ENCODE peak calls at places on chromosome 15, in five cellular contexts. U, P, W, T and O are unnamed samples.

GRCh38 chr15:36996538-36997181 is 103.7 kb downstream of the MEIS2 start:
- DNase-seq in U (no peak), P (no peak), W (no peak), T (no peak), O (no peak)

GRCh38 chr15:31262901-31263671 is 63.5 kb upstream of the KLF13 start:
- DNase-seq in U (no peak), P (peak), W (no peak), T (peak), O (no peak)

GRCh38 chr15:75648156-75649000 is 666 bp downstream of the SNX33 start:
- DNase-seq in U (peak), P (no peak), W (peak), T (no peak), O (peak)

GRCh38 chr15:48858401-48858800 is 19.5 kb upstream of the EID1 start:
- DNase-seq in U (no peak), P (no peak), W (peak), T (no peak), O (no peak)

GRCh38 chr15:99416191-99417188 is 149.3 kb upstream of the MEF2A start:
- DNase-seq in U (peak), P (peak), W (no peak), T (no peak), O (no peak)

GRCh38 chr15:54815546-54815945 is 381.2 kb downstream of the RSL24D1 start:
- DNase-seq in U (no peak), P (no peak), W (no peak), T (no peak), O (no peak)

GRCh38 chr15:37933685-37934084 is 755 bp upstream of the TMCO5A start:
- DNase-seq in U (no peak), P (no peak), W (no peak), T (no peak), O (no peak)

GRCh38 chr15:62464705-62465104 is 299.6 kb upstream of the C2CD4B start:
- DNase-seq in U (no peak), P (no peak), W (no peak), T (no peak), O (no peak)

GRCh38 chr15:78075490-78076230 is 1.9 kb downstream of the TBC1D2B start:
- DNase-seq in U (no peak), P (no peak), W (no peak), T (no peak), O (peak)

GRCh38 chr15:38696120-38696727 is 131.6 kb upstream of the RASGRP1 start:
- DNase-seq in U (no peak), P (no peak), W (no peak), T (no peak), O (no peak)

GRCh38 chr15:70504305-70504951 is 258.9 kb downstream of the UACA start:
- DNase-seq in U (peak), P (no peak), W (no peak), T (no peak), O (no peak)

GRCh38 chr15:26298666-26299065 is 435.5 kb upstream of the ATP10A start:
- DNase-seq in U (no peak), P (no peak), W (no peak), T (no peak), O (no peak)

GRCh38 chr15:62821384-62822131 is 221.0 kb upstream of the TPM1 start:
- DNase-seq in U (no peak), P (no peak), W (no peak), T (no peak), O (peak)

GRCh38 chr15:58932791-58933310 is 628 bp downstream of the SLTM start:
- DNase-seq in U (peak), P (no peak), W (no peak), T (no peak), O (no peak)

GRCh38 chr15:95127356-95127755 is 896.0 kb downstream of the MCTP2 start:
- DNase-seq in U (no peak), P (no peak), W (no peak), T (no peak), O (no peak)

GRCh38 chr15:99090938-99091337 is 13.9 kb upstream of the SYNM start:
- DNase-seq in U (no peak), P (no peak), W (no peak), T (no peak), O (no peak)

DNA sequence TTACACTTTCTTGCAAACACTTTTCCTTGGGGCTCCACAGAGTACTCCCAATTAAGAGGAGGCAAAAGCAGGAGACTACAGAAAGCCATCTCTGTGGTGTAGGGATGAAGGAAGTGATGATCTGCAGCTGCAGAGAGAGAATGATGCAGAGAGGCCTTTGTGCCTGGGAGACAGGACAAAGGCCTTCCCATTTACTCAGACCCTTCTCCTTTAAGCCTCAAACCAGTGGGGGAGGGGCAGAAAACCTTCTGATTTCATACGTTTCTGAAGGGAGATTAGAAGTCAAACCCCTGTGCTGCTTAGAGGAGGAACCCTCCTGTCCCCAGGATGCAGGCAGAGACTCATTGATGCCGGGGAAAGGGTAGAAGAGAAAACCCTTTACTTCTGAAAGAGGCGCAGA is 130.8 kb downstream of the NEO1 start:
- DNase-seq in U (no peak), P (no peak), W (no peak), T (no peak), O (no peak)
- TF ChIP-seq CHD2 in U (no peak), P (no peak), W (no peak), T (no peak), O (no peak)

DNA sequence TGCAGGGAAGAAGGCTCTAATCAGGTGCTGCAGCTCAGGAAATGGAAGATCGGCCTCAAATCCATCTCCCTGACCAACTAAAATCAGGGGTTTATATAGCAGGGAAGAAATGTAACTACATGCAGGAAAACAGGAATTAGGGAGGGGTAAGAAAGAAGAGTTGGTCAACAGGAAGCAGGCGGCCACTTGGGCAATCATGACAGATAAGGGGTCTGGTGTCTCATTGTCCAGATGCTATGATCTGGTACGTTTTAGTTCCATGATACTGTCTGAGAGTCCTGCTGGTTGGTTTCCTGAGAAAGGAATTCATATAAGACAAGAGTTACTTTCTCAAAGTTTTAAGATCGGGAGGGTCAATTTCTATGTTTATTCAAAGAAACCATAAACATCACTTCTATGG is 24.2 kb downstream of the KATNBL1 start:
- DNase-seq in U (no peak), P (no peak), W (no peak), T (no peak), O (no peak)
- H3K9ac ChIP-seq in U (no peak), P (no peak), W (no peak), T (no peak), O (no peak)

GRCh38 chr15:66740802-66741201 is 38.8 kb downstream of the SMAD6 start:
- DNase-seq in U (no peak), P (no peak), W (no peak), T (no peak), O (no peak)
- TF ChIP-seq CHD2 in U (no peak), P (no peak), W (no peak), T (no peak), O (no peak)

GRCh38 chr15:60396100-60396499 is 1.7 kb downstream of the ANXA2 start:
- DNase-seq in U (no peak), P (no peak), W (no peak), T (no peak), O (no peak)
- H3K9ac ChIP-seq in U (peak), P (no peak), W (no peak), T (no peak), O (peak)

DNA sequence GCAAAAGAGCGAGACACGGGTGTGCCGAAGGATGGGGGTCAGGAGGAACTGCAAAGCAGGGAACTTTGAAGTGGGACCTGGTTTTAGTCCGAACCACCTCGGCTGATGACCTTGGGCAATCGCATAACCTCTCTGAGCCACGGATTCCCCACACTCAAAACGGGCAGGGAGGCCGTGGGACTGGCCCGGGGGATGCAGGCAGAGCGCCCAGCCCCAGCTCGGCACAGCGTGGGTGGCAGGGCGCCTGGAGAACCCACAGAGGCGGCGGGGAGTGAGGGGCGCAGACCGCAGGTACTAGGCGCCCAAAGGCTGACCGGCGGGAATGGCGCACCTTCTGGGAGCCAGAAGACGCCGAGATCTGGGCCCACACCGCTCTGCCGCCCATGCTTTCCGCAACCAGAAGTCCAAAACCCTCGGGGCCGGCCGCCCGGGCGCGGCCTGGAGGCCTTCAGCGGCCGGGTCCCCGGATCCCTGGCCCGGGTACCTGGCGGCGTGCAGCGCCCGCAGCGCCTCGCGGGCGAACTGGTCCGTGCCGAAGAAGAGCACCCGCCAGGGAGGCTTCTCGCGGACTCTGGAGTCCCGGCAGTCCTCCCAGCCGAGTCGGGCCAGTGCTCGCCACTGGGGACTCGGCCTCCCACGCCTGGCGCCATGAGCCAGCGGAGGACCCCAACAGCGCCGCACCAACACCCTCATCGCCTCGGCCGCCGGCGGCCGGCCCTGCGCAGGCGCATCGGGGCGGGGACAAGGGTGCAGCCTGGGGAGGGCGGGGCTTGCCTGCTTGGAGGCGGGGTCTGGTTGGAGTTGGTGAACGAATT is at the start of gene MTFMT:
- DNase-seq in U (peak), P (peak), W (peak), T (no peak), O (peak)
- TF ChIP-seq CHD2 in U (no peak), P (no peak), W (no peak), T (no peak), O (no peak)

GRCh38 chr15:89091667-89092220 is 3.5 kb downstream of the ABHD2 start:
- DNase-seq in U (no peak), P (no peak), W (no peak), T (no peak), O (no peak)

GRCh38 chr15:89088605-89089315 is 504 bp downstream of the ABHD2 start:
- DNase-seq in U (no peak), P (no peak), W (peak), T (no peak), O (no peak)

GRCh38 chr15:89087830-89088604 is at the start of gene ABHD2:
- DNase-seq in U (peak), P (peak), W (peak), T (peak), O (peak)

GRCh38 chr15:89090791-89091666 is 2.8 kb downstream of the ABHD2 start:
- DNase-seq in U (peak), P (no peak), W (no peak), T (no peak), O (no peak)

DNA sequence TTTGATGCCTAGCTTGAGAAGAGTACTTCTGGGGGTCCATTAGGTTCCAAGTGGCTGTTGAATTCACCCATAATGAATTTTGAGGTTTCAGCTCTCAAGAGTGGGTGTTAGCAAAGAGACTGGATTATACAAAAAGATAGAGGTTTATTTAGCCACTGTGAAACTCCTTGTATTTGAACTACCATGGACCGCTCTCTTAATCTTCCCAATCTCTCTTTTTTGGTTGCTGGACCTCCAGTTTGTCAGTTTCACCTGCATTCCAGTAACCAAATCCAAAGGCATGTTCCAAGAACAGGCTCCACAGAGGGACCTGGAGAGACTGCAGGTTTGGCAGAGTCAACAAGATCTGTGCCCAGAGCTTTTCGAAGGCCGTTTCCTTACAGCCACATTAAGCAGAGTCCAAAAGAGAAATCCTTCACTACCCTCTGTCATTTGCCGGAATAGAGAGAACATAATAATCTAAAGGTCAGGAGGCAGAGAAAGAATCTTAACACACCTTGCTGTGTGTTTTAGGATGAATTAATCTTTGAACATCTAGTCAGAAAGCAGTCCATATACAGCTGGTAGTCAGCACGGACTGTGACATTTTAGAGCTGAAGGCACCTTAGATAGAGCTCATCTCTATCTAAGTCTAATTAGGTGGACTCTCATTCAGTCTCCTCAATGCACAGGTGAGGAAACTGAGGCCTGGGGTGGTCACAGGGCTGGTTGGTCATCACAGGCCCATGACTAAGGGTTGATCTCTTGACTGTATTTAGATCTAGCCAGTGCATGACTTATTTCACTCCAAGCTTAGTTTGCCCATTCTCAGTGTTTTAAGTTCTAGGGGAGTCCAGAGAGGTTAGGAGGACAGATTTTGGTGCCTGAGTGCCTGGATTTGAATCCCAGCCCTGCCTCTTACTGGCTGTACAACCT is 1.3 kb downstream of the ABHD2 start:
- DNase-seq in U (no peak), P (no peak), W (no peak), T (no peak), O (no peak)
- H3K9ac ChIP-seq in U (peak), P (no peak), W (peak), T (peak), O (peak)

DNA sequence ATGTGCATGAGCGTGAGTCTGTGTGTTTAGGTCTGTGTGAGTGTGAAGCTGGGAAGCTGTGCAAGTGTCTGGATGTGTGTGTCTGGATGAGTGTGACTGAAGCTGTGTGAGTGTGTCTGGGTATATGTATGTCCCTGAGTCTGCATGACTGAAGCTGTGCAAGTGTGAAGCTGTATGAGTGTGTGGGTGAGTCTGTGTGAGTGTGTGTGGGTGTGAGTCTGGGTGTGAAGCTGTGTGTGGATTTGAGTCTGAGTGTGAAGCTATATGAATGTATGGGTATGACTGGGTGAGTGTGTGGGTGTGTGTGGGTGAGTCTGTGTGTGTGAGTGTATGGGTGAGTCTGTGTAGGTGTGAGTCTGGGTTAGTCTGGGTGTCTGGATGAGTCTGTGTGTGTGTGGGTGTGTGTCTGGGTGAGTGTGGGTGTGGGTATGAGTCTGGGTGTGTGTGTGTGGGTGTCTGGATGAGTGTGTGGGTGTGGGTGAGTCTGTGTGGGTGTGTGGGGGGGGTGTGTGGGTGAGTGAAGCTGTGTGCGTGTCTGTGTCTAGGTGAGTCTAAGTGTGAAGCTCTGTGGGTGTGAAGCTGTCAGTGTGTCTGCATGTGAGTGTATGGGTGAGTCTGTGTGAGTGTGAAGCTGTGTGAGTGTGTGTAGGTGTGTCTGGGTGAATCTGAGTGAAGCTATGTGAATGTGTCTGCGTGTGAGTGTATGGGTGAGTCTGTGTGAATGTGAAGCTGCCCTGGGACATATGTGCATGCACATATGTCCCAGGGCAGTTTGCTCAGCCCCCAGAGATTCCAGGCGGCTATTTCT is 20.3 kb downstream of the MINAR1 start:
- DNase-seq in U (no peak), P (no peak), W (no peak), T (no peak), O (no peak)
- TF ChIP-seq CHD2 in U (no peak), P (no peak), W (no peak), T (no peak), O (no peak)